ENCODE peak calls at places on chromosomes 1 and 21, in ten cellular contexts. L, E, C, H, X, U, I, Q, O and V are unnamed samples.

GRCh38 chr1:3593334-3593733 is 18.0 kb downstream of the MEGF6 start:
- DNase-seq in H (no peak), I (no peak), X (no peak), O (no peak), Q (no peak), L (no peak), E (no peak), C (no peak), U (no peak), V (no peak)

GRCh38 chr1:43239484-43239883 is 30.3 kb upstream of the TMEM125 start:
- DNase-seq in L (no peak), U (no peak), I (no peak), H (no peak), E (no peak), Q (no peak), X (no peak), C (no peak), O (no peak), V (no peak)

GRCh38 chr1:224498574-224499170 is 64.1 kb upstream of the WDR26 start:
- DNase-seq in L (no peak), O (peak; percentile 10), E (no peak), I (no peak), H (no peak), U (peak; percentile 96), X (no peak), C (peak; percentile 24), Q (no peak), V (peak; percentile 66)

GRCh38 chr1:155934933-155935590 is 849 bp upstream of the KHDC4 start:
- DNase-seq in L (no peak), Q (no peak), H (peak; percentile 55), X (peak; percentile 54), E (no peak), C (no peak), O (no peak), U (peak; percentile 45), I (no peak), V (no peak)

GRCh38 chr21:36076878-36077658 is 7.2 kb downstream of the CBR1 start:
- DNase-seq in E (no peak), C (no peak), I (no peak), L (no peak), Q (no peak), X (no peak), U (no peak), O (no peak), H (no peak), V (no peak)

GRCh38 chr1:245105042-245105441 is 49.7 kb upstream of the KIF26B start:
- DNase-seq in L (no peak), U (no peak), E (no peak), Q (no peak), H (no peak), X (no peak), O (no peak), I (no peak), C (no peak), V (no peak)

GRCh38 chr1:165129568-165130164 is 226.8 kb downstream of the LMX1A start:
- DNase-seq in O (peak; percentile 51), Q (peak; percentile 61), E (no peak), I (no peak), C (peak; percentile 18), L (no peak), U (peak; percentile 94), X (no peak), H (no peak), V (no peak)

GRCh38 chr1:220962031-220962751 is 82.9 kb downstream of the HLX start:
- DNase-seq in O (no peak), U (no peak), I (no peak), H (no peak), E (no peak), Q (no peak), C (no peak), L (peak; percentile 76), X (no peak), V (peak; percentile 64)

GRCh38 chr1:15420853-15421465 is 11.3 kb downstream of the EFHD2 start:
- DNase-seq in Q (no peak), H (no peak), L (no peak), I (no peak), O (no peak), C (no peak), X (no peak), U (no peak), E (no peak), V (no peak)

GRCh38 chr1:27561126-27561899 is 42.6 kb downstream of the AHDC1 start:
- DNase-seq in X (no peak), Q (no peak), I (no peak), U (no peak), L (no peak), H (no peak), C (peak; percentile 46), O (no peak), E (no peak), V (no peak)